ENCODE peak calls at places on chromosomes 1 and 21, in seven cellular contexts. G is heart right ventricle, P is left lung, D is HepG2, I is gastrocnemius medialis, Z is upper lobe of left lung, K is psoas muscle. L is an unnamed sample. For H3K9me3, the result is how much of the 10 kb centered on the place peaks cover.

GRCh38 chr1:179366093-179366800 is 476 bp downstream of the AXDND1 start:
- ATAC-seq in G (no peak), P (peak), D (peak), I (no peak), Z (no peak), K (no peak), L (no peak)

GRCh38 chr1:51968632-51969031 is 21.9 kb downstream of the RAB3B start:
- ATAC-seq in G (no peak), P (no peak), D (peak), I (no peak), Z (no peak), K (no peak), L (no peak)

GRCh38 chr1:228452194-228453021 is 34.8 kb upstream of the RNF187 start:
- ATAC-seq in G (no peak), P (no peak), D (peak), I (no peak), Z (peak), K (peak), L (no peak)

GRCh38 chr1:7755448-7755847 is 15.6 kb upstream of the VAMP3 start:
- ATAC-seq in G (no peak), P (no peak), D (peak), I (no peak), Z (no peak), K (no peak), L (no peak)

GRCh38 chr1:239918633-239919032 is 173.1 kb upstream of the FMN2 start:
- ATAC-seq in G (no peak), P (no peak), D (no peak), I (no peak), Z (no peak), K (no peak), L (no peak)

GRCh38 chr21:42461185-42461520 is 34.9 kb downstream of the RSPH1 start:
- ATAC-seq in G (no peak), P (no peak), D (no peak), I (no peak), Z (no peak), K (no peak), L (no peak)

GRCh38 chr1:233421293-233421692 is 93.8 kb downstream of the MAP3K21 start:
- ATAC-seq in G (no peak), P (no peak), D (no peak), I (no peak), Z (no peak), K (no peak), L (no peak)

GRCh38 chr1:225342695-225343094 is 85.1 kb downstream of the LBR start:
- ATAC-seq in G (no peak), P (no peak), D (no peak), I (no peak), Z (no peak), K (no peak), L (no peak)

GRCh38 chr1:218447010-218447689 is 102.0 kb downstream of the TGFB2 start:
- ATAC-seq in G (peak), P (no peak), D (no peak), I (peak), Z (no peak), K (peak), L (peak)

GRCh38 chr1:245988393-245989078 is 518.5 kb downstream of the SMYD3 start:
- ATAC-seq in G (no peak), P (no peak), D (no peak), I (no peak), Z (peak), K (no peak), L (no peak)

GRCh38 chr1:65429806-65430205 is 9.3 kb downstream of the LEPR start:
- ATAC-seq in G (peak), P (peak), D (no peak), I (peak), Z (no peak), K (no peak), L (peak)

GRCh38 chr1:94093351-94093750 is 27.6 kb downstream of the ABCA4 start:
- ATAC-seq in G (no peak), P (no peak), D (no peak), I (no peak), Z (no peak), K (no peak), L (no peak)

GRCh38 chr1:201399352-201400126 is 415 bp upstream of the LAD1 start:
- ATAC-seq in G (no peak), P (peak), D (peak), I (no peak), Z (no peak), K (no peak), L (no peak)

GRCh38 chr1:38608202-38608864 is 251.2 kb downstream of the RRAGC start:
- ATAC-seq in G (no peak), P (peak), D (peak), I (no peak), Z (no peak), K (no peak), L (no peak)

GRCh38 chr1:1039145-1039910 is 19.4 kb downstream of the AGRN start:
- ATAC-seq in G (no peak), P (no peak), D (no peak), I (no peak), Z (no peak), K (no peak), L (no peak)

GRCh38 chr1:169364948-169365347 is 2.6 kb downstream of the NME7 start:
- ATAC-seq in G (no peak), P (no peak), D (no peak), I (no peak), Z (no peak), K (no peak), L (no peak)

GRCh38 chr1:184340984-184341383 is 45.8 kb upstream of the C1orf21 start:
- ATAC-seq in G (no peak), P (no peak), D (no peak), I (no peak), Z (no peak), K (no peak), L (no peak)

GRCh38 chr1:220430059-220430458 is 97.9 kb upstream of the MARK1 start:
- ATAC-seq in G (no peak), P (no peak), D (peak), I (no peak), Z (no peak), K (no peak), L (no peak)

GRCh38 chr1:165629848-165630628 is 996 bp upstream of the MGST3 start:
- ATAC-seq in G (peak), P (peak), D (peak), I (no peak), Z (no peak), K (peak), L (peak)

GRCh38 chr1:234602334-234603220 is 7.4 kb downstream of the IRF2BP2 start:
- ATAC-seq in G (peak), P (peak), D (peak), I (peak), Z (peak), K (peak), L (peak)

GRCh38 chr1:161200992-161201827 is 957 bp upstream of the NDUFS2 start:
- ATAC-seq in G (peak), P (peak), D (peak), I (peak), Z (peak), K (peak), L (peak)

GRCh38 chr1:6027591-6027990 is 18.1 kb upstream of the KCNAB2 start:
- ATAC-seq in G (no peak), P (peak), D (no peak), I (no peak), Z (no peak), K (no peak), L (no peak)

GRCh38 chr1:159056069-159056698 is 20.4 kb downstream of the AIM2 start:
- ATAC-seq in G (no peak), P (no peak), D (no peak), I (no peak), Z (no peak), K (no peak), L (no peak)

GRCh38 chr1:108841703-108842102 is 15.2 kb downstream of the AKNAD1 start:
- ATAC-seq in G (peak), P (no peak), D (no peak), I (peak), Z (no peak), K (no peak), L (peak)

GRCh38 chr1:19957779-19958178 is 21.6 kb downstream of the PLA2G2A start:
- ATAC-seq in G (no peak), P (no peak), D (peak), I (no peak), Z (no peak), K (no peak), L (no peak)

GRCh38 chr1:54857741-54858665 is 29.0 kb downstream of the DHCR24 start:
- ATAC-seq in G (peak), P (peak), D (no peak), I (no peak), Z (no peak), K (peak), L (no peak)

GRCh38 chr1:84991097-84991890 is 5.6 kb downstream of the MCOLN2 start:
- ATAC-seq in G (no peak), P (no peak), D (no peak), I (no peak), Z (no peak), K (no peak), L (no peak)

GRCh38 chr1:77975386-77975785 is 3.5 kb downstream of the FUBP1 start:
- ATAC-seq in G (no peak), P (no peak), D (no peak), I (no peak), Z (no peak), K (no peak), L (no peak)

GRCh38 chr1:37919277-37919676 is 27.6 kb downstream of the INPP5B start:
- ATAC-seq in G (no peak), P (peak), D (peak), I (no peak), Z (peak), K (peak), L (no peak)

GRCh38 chr1:39933956-39934941 is 20.7 kb upstream of the MFSD2A start:
- ATAC-seq in G (peak), P (peak), D (peak), I (peak), Z (peak), K (peak), L (peak)

DNA sequence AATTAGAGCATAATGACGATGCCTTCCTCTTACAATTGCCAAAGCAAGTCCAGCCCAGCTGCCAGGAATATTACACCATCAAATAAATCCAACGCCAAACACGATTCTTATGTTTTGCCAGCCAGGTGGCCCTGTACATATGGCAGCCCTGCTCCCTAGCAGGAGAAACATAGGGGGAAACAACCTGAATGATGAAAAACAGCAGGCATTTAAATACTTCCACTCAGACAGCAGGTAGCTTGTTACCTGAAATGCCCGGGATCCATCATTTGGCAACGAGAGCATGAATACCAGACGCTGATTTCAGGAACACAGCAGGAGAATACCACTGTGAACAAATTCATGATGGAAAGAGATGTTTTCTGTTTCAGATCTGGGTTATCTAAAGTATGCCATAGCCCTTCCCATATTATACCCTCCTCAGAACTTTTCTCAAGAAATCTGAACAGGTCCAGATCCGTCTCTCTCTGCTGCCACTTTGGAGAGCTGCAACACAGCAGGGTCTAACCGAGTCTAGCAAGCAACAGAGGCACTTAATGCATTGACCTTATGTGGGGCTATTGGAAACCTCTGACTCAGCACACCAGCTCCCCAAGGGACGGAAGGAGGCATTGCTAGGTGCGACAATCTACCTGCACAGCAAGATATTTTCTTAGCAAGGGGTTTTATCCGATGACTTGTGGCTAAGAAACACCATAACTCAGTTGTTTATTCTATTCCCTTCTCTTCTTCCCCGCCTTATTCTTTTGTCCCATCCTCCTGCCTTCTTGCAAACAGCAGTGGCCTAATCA is 166.3 kb downstream of the BARHL2 start:
- ATAC-seq in G (no peak), P (no peak), D (peak), I (no peak), Z (no peak), K (no peak), L (no peak)
- TF ChIP-seq CTCF in G (no peak), P (no peak), D (no peak), I (no peak), Z (no peak), K (no peak), L (no peak)

GRCh38 chr1:36174716-36175115 is 18.8 kb downstream of the MAP7D1 start:
- ATAC-seq in G (no peak), P (no peak), D (no peak), I (peak), Z (no peak), K (no peak), L (no peak)
- H3K27ac ChIP-seq in G (peak), P (no peak), D (no peak), I (peak), Z (no peak), K (peak), L (peak)

GRCh38 chr1:49026230-49026811 is 249.6 kb upstream of the BEND5 start:
- ATAC-seq in G (no peak), P (no peak), D (no peak), I (no peak), Z (no peak), K (no peak), L (no peak)
- H3K9me3 ChIP-seq in G (under half), P (under half), D (half or more), I (under half), Z (under half), K (under half), L (under half)

GRCh38 chr21:19508844-19509243 is 1105.3 kb upstream of the TMPRSS15 start:
- ATAC-seq in G (no peak), P (no peak), D (no peak), I (no peak), Z (no peak), K (no peak), L (no peak)

GRCh38 chr21:19510057-19510456 is 1106.5 kb upstream of the TMPRSS15 start:
- ATAC-seq in G (no peak), P (no peak), D (no peak), I (no peak), Z (no peak), K (no peak), L (no peak)

GRCh38 chr21:19508442-19508841 is 1104.9 kb upstream of the TMPRSS15 start:
- ATAC-seq in G (no peak), P (no peak), D (no peak), I (no peak), Z (no peak), K (no peak), L (no peak)

GRCh38 chr21:19510653-19511052 is 1107.1 kb upstream of the TMPRSS15 start:
- ATAC-seq in G (no peak), P (no peak), D (no peak), I (no peak), Z (no peak), K (no peak), L (no peak)

GRCh38 chr21:19507682-19508260 is 1104.2 kb upstream of the TMPRSS15 start:
- ATAC-seq in G (no peak), P (no peak), D (no peak), I (no peak), Z (no peak), K (no peak), L (no peak)
- TF ChIP-seq CTCF in G (no peak), P (no peak), D (no peak), I (no peak), Z (peak), K (no peak), L (no peak)

GRCh38 chr1:244318512-244318911 is 133.2 kb downstream of the ADSS2 start:
- ATAC-seq in G (no peak), P (no peak), D (no peak), I (no peak), Z (no peak), K (no peak), L (no peak)

GRCh38 chr1:244316986-244317655 is 134.6 kb downstream of the ADSS2 start:
- ATAC-seq in G (no peak), P (no peak), D (no peak), I (no peak), Z (no peak), K (no peak), L (no peak)

GRCh38 chr1:244318078-244318477 is 133.6 kb downstream of the ADSS2 start:
- ATAC-seq in G (no peak), P (no peak), D (no peak), I (no peak), Z (no peak), K (no peak), L (no peak)

GRCh38 chr1:244322181-244322580 is 129.5 kb downstream of the ADSS2 start:
- ATAC-seq in G (no peak), P (no peak), D (no peak), I (no peak), Z (no peak), K (no peak), L (no peak)

GRCh38 chr1:244319283-244320132 is 132.2 kb downstream of the ADSS2 start:
- ATAC-seq in G (peak), P (peak), D (no peak), I (peak), Z (peak), K (no peak), L (peak)
- H3K27ac ChIP-seq in G (no peak), P (peak), D (no peak), I (no peak), Z (peak), K (no peak), L (no peak)

DNA sequence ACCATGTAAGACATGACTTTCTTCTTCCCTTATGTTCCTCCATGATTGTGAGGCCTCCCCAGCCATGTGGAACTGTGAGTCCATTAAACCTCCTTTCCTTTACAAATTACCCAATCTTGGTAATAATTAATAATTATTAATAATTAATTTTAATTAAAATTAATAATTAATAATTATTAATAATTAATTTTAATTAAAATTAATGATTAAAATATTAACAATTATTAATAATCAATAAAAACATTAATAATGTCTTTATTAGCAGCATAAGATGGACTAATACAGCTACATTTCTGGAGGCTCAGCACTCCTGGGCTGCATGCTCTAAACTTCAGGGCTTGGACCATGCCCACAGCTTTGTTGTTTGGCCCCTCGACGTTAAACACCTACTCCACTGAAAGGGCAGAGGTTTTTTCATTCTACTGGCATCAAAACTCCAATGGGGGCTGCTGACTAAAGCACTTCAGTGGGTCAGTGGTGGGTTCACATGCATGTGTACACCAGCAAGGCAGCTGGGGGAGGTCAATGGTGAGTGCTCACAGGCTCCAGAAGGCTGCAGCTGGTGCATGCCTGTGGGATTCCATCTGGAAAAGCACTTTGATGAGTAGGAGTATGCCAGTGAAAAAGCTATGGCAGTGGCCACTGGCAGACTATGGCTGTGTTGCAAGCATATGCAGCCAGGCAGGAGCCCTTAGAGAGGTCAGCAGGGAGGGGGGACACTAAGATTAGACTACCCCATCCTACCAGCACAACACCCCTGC is 561.3 kb downstream of the NCAM2 start:
- ATAC-seq in G (no peak), P (no peak), D (no peak), I (no peak), Z (no peak), K (no peak), L (no peak)
- H3K9me3 ChIP-seq in G (under half), P (under half), D (half or more), I (under half), Z (under half), K (under half), L (under half)

GRCh38 chr1:152479792-152480595 is 30.6 kb upstream of the LCE5A start:
- ATAC-seq in G (no peak), P (peak), D (peak), I (no peak), Z (no peak), K (no peak), L (no peak)
- TF ChIP-seq CTCF in G (peak), P (peak), D (peak), I (no peak), Z (peak), K (no peak), L (no peak)